ENCODE peak calls at places on chromosomes 2 and 18, in five cellular contexts. C is A549, T is Peyer's patch, Z is adrenal gland, W is transverse colon. P is an unnamed sample.

GRCh38 chr2:233056961-233057605 is 3.1 kb upstream of the INPP5D start:
- DNase-seq in C (no peak), T (no peak), Z (no peak), W (no peak), P (no peak)

GRCh38 chr2:3198119-3198518 is 179.5 kb downstream of the EIPR1 start:
- DNase-seq in C (peak; percentile 58), T (no peak), Z (no peak), W (no peak), P (no peak)

GRCh38 chr2:71544919-71545571 is 91.7 kb downstream of the DYSF start:
- DNase-seq in C (no peak), T (no peak), Z (peak; percentile 29), W (peak; percentile 53), P (peak; percentile 22)

GRCh38 chr2:157935378-157935726 is 59.2 kb upstream of the ACVR1 start:
- DNase-seq in C (no peak), T (no peak), Z (no peak), W (no peak), P (no peak)

GRCh38 chr2:108776475-108776874 is 10.1 kb upstream of the CCDC138 start:
- DNase-seq in C (no peak), T (no peak), Z (no peak), W (no peak), P (no peak)

GRCh38 chr2:166803314-166803986 is 84.8 kb upstream of the XIRP2 start:
- DNase-seq in C (no peak), T (no peak), Z (no peak), W (no peak), P (no peak)

GRCh38 chr18:35026407-35027061 is 14.7 kb upstream of the MAPRE2 start:
- DNase-seq in C (no peak), T (no peak), Z (no peak), W (no peak), P (no peak)

GRCh38 chr2:5720426-5720825 is 28.2 kb downstream of the SOX11 start:
- DNase-seq in C (no peak), T (no peak), Z (no peak), W (no peak), P (no peak)

GRCh38 chr2:216866515-216867095 is 6.7 kb upstream of the TNP1 start:
- DNase-seq in C (no peak), T (no peak), Z (no peak), W (no peak), P (no peak)

GRCh38 chr2:188091235-188091634 is 200.4 kb upstream of the GULP1 start:
- DNase-seq in C (no peak), T (no peak), Z (no peak), W (no peak), P (no peak)

GRCh38 chr2:69957970-69958369 is 3.5 kb downstream of the ASPRV1 start:
- DNase-seq in C (no peak), T (no peak), Z (no peak), W (no peak), P (no peak)

GRCh38 chr18:44180683-44181082 is 500.0 kb upstream of the SETBP1 start:
- DNase-seq in C (no peak), T (no peak), Z (no peak), W (no peak), P (no peak)

GRCh38 chr2:231674587-231675334 is 33.6 kb upstream of the PTMA start:
- DNase-seq in C (peak; percentile 70), T (peak; percentile 83), Z (peak; percentile 70), W (peak; percentile 83), P (peak; percentile 86)

GRCh38 chr2:33812707-33813106 is 213.6 kb upstream of the FAM98A start:
- DNase-seq in C (no peak), T (no peak), Z (no peak), W (no peak), P (no peak)

GRCh38 chr2:71747573-71747972 is 294.2 kb downstream of the DYSF start:
- DNase-seq in C (no peak), T (no peak), Z (no peak), W (no peak), P (no peak)

GRCh38 chr18:9802774-9803697 is 82.7 kb upstream of the TXNDC2 start:
- DNase-seq in C (no peak), T (no peak), Z (peak; percentile 75), W (no peak), P (no peak)

GRCh38 chr18:47758000-47758399 is 172.5 kb downstream of the SMAD2 start:
- DNase-seq in C (no peak), T (no peak), Z (no peak), W (no peak), P (no peak)
- TF ChIP-seq CTCF in C (no peak), T (peak; percentile 28), Z (no peak), W (peak; percentile 22), P (peak; percentile 72)

DNA sequence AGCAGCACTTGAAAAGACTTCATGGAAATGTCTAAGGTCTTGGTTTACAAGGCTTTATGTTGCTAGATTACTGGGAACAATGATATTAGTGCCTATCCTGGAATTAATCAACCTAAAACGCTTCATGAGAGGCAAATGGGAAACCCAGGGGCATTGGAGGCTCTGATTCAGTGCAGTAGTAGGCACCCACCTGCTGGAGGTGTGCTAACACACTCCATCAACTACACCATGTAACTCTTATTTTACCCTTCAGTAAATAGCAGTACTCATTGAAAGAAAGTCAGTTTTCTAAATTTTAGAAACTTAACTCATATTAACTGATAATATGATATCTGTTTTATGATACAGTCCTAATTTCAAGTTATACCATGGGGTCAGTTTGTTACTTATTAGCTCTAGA is 17.4 kb upstream of the HNRNPA3 start:
- DNase-seq in C (no peak), T (no peak), Z (no peak), W (no peak), P (no peak)
- TF ChIP-seq CTCF in C (no peak), T (no peak), Z (no peak), W (no peak), P (no peak)

DNA sequence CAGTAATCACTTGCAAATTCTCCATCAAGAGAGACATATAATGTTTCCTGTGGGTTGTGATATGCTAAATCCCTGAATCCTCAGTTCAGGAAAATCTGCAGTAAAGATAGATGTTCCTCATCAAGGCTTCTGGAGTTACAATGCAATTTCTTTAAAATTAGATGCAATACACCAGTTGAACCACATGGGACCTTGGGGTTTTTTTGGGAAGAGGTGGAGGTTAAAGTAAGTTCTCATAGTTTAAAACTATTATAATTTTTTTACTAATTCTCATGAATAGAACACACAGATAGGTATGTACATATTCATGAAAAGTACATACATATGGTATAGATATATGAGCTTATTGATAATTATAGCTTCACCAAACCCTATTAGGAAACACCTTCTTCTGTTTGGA is 496.2 kb downstream of the SATB2 start:
- DNase-seq in C (peak; percentile 1), T (no peak), Z (no peak), W (no peak), P (no peak)
- TF ChIP-seq CTCF in C (no peak), T (no peak), Z (no peak), W (no peak), P (no peak)

DNA sequence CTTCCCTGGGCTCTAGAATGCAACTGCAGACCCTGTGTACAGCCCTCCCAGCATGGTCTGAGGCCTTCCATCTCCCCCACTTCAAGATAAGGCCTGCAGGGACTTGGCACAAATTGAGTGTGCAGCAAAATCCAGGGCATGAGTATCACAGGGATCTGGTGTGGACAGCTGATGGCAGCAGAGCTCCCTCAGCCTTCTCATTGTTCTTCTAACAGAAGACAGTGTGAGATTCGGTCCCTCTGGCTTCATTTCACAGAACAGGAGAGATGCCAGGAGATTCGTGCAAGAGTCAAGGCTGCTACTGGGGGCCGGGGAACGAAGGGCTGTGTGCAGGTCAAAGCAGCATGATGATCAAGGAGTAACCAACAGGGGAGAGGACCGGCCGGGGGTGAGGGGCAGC is 85.8 kb downstream of the UXS1 start:
- DNase-seq in C (peak; percentile 25), T (no peak), Z (peak; percentile 26), W (no peak), P (no peak)
- TF ChIP-seq CTCF in C (peak; percentile 24), T (no peak), Z (peak; percentile 38), W (peak; percentile 18), P (no peak)

GRCh38 chr2:15302154-15302553 is 259.0 kb downstream of the NBAS start:
- DNase-seq in C (no peak), T (no peak), Z (no peak), W (no peak), P (no peak)
- TF ChIP-seq CTCF in C (no peak), T (no peak), Z (no peak), W (no peak), P (no peak)

DNA sequence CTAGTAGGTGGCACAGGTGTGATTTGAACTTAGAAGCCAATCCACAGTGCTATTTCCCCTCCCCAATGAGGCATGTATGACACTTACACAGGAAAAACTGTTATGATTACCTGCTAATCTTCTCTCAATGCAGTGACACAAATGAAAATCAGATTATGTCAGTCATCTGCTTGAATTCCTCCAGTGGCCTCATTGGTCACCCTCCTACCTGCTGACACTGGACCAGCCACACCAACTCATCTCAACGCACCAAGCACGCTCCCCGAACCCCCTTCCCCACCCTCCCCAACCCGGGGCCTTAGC is 82.2 kb upstream of the SEC11C start:
- DNase-seq in C (no peak), T (no peak), Z (no peak), W (no peak), P (no peak)
- TF ChIP-seq CTCF in C (no peak), T (no peak), Z (no peak), W (no peak), P (peak; percentile 38)

GRCh38 chr2:61135510-61135909 is 26.5 kb upstream of the C2orf74 start:
- DNase-seq in C (peak; percentile 61), T (no peak), Z (peak; percentile 59), W (no peak), P (no peak)
- TF ChIP-seq CTCF in C (peak; percentile 69), T (peak; percentile 15), Z (peak; percentile 54), W (peak; percentile 15), P (no peak)

GRCh38 chr2:8285081-8285480 is 396.8 kb upstream of the ID2 start:
- DNase-seq in C (no peak), T (no peak), Z (no peak), W (no peak), P (no peak)
- TF ChIP-seq CTCF in C (no peak), T (no peak), Z (no peak), W (no peak), P (peak; percentile 13)

GRCh38 chr2:38376346-38376682 is 759 bp downstream of the ATL2 start:
- DNase-seq in C (peak; percentile 84), T (no peak), Z (no peak), W (peak; percentile 63), P (no peak)

GRCh38 chr2:38376683-38377500 is at the start of gene ATL2:
- DNase-seq in C (peak; percentile 96), T (peak; percentile 95), Z (peak; percentile 96), W (peak; percentile 98), P (peak; percentile 93)

GRCh38 chr2:38377501-38378258 is 607 bp upstream of the ATL2 start:
- DNase-seq in C (peak; percentile 17), T (no peak), Z (peak; percentile 53), W (no peak), P (no peak)

GRCh38 chr2:38375711-38376345 is 1.2 kb downstream of the ATL2 start:
- DNase-seq in C (no peak), T (no peak), Z (peak; percentile 76), W (no peak), P (no peak)

GRCh38 chr2:38374978-38375377 is 2.1 kb downstream of the ATL2 start:
- DNase-seq in C (no peak), T (no peak), Z (no peak), W (no peak), P (no peak)
- TF ChIP-seq CTCF in C (no peak), T (no peak), Z (no peak), W (no peak), P (no peak)